ENCODE peak calls at places on chromosome 1, in five cellular contexts. G is BE2C, H is heart right ventricle, E is lower lobe of right lung, M is neural progenitor cell. L is an unnamed sample. For H3K4me1, the result is how much of the 10 kb centered on the place peaks cover.

GRCh38 chr1:14746393-14746792 is 147.9 kb downstream of the KAZN start:
- DNase-seq in H (no peak), E (no peak), G (no peak), M (no peak), L (no peak)

GRCh38 chr1:16141573-16142336 is 14.1 kb downstream of the EPHA2 start:
- DNase-seq in M (peak), G (no peak), H (no peak), E (no peak), L (no peak)

GRCh38 chr1:40423951-40424618 is 26.2 kb upstream of the ZFP69B start:
- DNase-seq in M (no peak), E (no peak), G (no peak), H (no peak), L (no peak)

GRCh38 chr1:175678471-175678870 is 64.9 kb downstream of the TNR start:
- DNase-seq in E (no peak), G (no peak), M (no peak), H (no peak), L (no peak)

GRCh38 chr1:27403065-27403726 is 10.8 kb downstream of the GPR3 start:
- DNase-seq in H (peak), G (peak), M (peak), E (no peak), L (no peak)

GRCh38 chr1:182337736-182338571 is 53.6 kb downstream of the GLUL start:
- DNase-seq in G (no peak), E (no peak), M (no peak), H (peak), L (no peak)

GRCh38 chr1:154176341-154176740 is 15.6 kb downstream of the TPM3 start:
- DNase-seq in M (no peak), G (no peak), H (no peak), E (no peak), L (no peak)

GRCh38 chr1:187788686-187789085 is 959.9 kb downstream of the PLA2G4A start:
- DNase-seq in H (no peak), E (no peak), M (peak), G (no peak), L (no peak)

GRCh38 chr1:168482106-168482505 is 61.7 kb downstream of the XCL2 start:
- DNase-seq in H (no peak), G (no peak), M (peak), E (no peak), L (no peak)

GRCh38 chr1:18783705-18784522 is 75.5 kb downstream of the TAS1R2 start:
- DNase-seq in E (no peak), M (peak), G (no peak), H (no peak), L (no peak)

DNA sequence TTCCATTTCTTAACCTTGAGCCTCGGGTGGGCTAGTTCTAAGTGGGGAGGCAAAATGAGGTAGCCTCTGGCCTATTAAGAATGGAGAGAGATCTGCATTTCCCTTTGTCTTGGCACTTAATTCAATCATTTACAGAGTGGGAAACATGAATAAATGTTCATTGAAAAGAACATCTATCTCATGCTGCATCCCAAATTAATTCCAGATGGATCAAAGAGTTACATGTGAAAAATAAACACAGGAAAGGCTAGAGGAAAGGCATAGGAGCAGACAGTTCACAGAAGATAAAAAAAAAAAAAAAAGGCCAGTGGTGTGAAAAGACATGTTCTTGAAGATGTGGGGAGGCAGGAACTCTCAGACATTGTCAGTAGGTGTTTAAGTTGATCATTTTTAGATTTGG is 35.7 kb upstream of the EPS8L3 start:
- DNase-seq in H (no peak), E (no peak), G (no peak), M (no peak), L (no peak)
- H3K4me1 ChIP-seq in H (under half), E (under half), G (under half), M (under half), L (half or more)

GRCh38 chr1:204738506-204738905 is 53.0 kb upstream of the LRRN2 start:
- DNase-seq in G (no peak), E (no peak), M (no peak), H (no peak), L (no peak)
- H3K4me1 ChIP-seq in G (under half), E (under half), M (under half), H (under half), L (under half)

GRCh38 chr1:242239394-242239793 is 240.5 kb upstream of the MAP1LC3C start:
- DNase-seq in G (peak), M (no peak), E (no peak), H (no peak), L (no peak)
- H3K4me1 ChIP-seq in G (under half), M (under half), E (under half), H (under half), L (under half)

DNA sequence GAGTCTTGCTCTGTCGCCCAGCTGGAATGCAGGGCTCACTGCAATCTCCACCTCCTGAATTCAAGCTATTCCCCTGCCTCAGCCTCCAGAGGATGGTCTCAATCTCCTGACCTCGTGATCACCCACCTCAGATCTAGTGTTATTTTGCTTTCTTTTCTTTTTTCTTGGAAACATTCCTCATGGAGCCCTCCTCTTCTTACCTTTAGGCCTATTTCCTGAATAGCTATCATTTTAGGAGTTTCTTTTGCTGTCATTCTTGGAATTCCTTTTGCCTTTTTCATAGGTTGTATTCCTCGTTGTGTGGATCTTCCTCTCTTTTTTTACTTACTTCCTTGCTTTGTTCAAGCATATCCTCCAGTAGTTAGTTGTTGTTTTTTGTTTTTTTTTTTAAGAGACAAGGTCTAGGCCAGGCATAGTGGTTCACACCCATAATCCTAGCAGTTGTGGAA is 173.8 kb downstream of the RASAL2 start:
- DNase-seq in G (no peak), H (no peak), M (no peak), E (no peak), L (no peak)
- H3K4me1 ChIP-seq in G (under half), H (under half), M (under half), E (under half), L (under half)

L was measured in CD4-positive, alpha-beta memory T cell.